ENCODE peak calls at places on chromosomes 11 and 22, in ten cellular contexts. A is body of pancreas, J is AG10803, V is astrocyte of the spinal cord, B is cardiac fibroblast, T is left lung, Z is brain microvascular endothelial cell, M is gastrocnemius medialis, I is colonic mucosa, N is uterus. W is an unnamed sample.

GRCh38 chr22:49139492-49140151 is 688.1 kb downstream of the BRD1 start:
- DNase-seq in V (no peak), I (no peak), T (no peak), A (no peak), B (no peak), J (no peak), N (no peak), Z (no peak), M (no peak), W (no peak)

GRCh38 chr11:133681901-133682300 is 149.6 kb upstream of the OPCML start:
- DNase-seq in I (no peak), T (no peak), Z (no peak), J (no peak), M (no peak), B (no peak), V (no peak), A (no peak), N (no peak), W (no peak)

GRCh38 chr11:43937434-43938411 is 4.7 kb upstream of the C11orf96 start:
- DNase-seq in T (no peak), Z (peak; percentile 64), M (no peak), B (peak; percentile 74), A (no peak), I (no peak), V (peak; percentile 32), N (no peak), J (peak; percentile 81), W (peak; percentile 86)

GRCh38 chr22:49129736-49130135 is 697.9 kb downstream of the BRD1 start:
- DNase-seq in A (no peak), N (no peak), Z (no peak), V (no peak), T (no peak), B (no peak), J (no peak), M (no peak), I (no peak), W (no peak)

GRCh38 chr11:119108151-119108856 is 1.2 kb downstream of the C2CD2L start:
- DNase-seq in A (peak; percentile 55), J (peak; percentile 11), T (no peak), I (peak; percentile 72), Z (no peak), V (no peak), B (peak; percentile 46), N (no peak), M (no peak), W (peak; percentile 30)

GRCh38 chr22:49960967-49961600 is 512 bp downstream of the PIM3 start:
- DNase-seq in Z (peak; percentile 11), I (peak; percentile 59), T (peak; percentile 89), B (peak; percentile 48), V (peak; percentile 25), A (peak; percentile 64), J (peak; percentile 43), M (peak; percentile 51), N (peak; percentile 50), W (peak; percentile 59)

GRCh38 chr22:46770726-46771125 is 8.3 kb downstream of the TBC1D22A start:
- DNase-seq in T (peak; percentile 51), B (no peak), J (no peak), Z (no peak), M (no peak), N (no peak), I (no peak), A (peak; percentile 64), V (no peak), W (no peak)

GRCh38 chr11:111765320-111765983 is 737 bp downstream of the PPP2R1B start:
- DNase-seq in Z (no peak), J (no peak), N (no peak), M (no peak), A (peak; percentile 65), I (no peak), V (peak; percentile 31), B (no peak), T (peak; percentile 91), W (no peak)

GRCh38 chr11:46555269-46556054 is 38.4 kb downstream of the AMBRA1 start:
- DNase-seq in J (peak; percentile 75), N (no peak), A (no peak), B (peak; percentile 54), Z (peak; percentile 69), V (peak; percentile 57), I (no peak), T (no peak), M (no peak), W (peak; percentile 69)

GRCh38 chr11:125284209-125284608 is 119.7 kb downstream of the PKNOX2 start:
- DNase-seq in B (no peak), T (no peak), A (no peak), I (no peak), N (no peak), J (no peak), M (no peak), Z (no peak), V (no peak), W (no peak)

GRCh38 chr11:41245704-41246398 is 213.6 kb downstream of the LRRC4C start:
- DNase-seq in V (no peak), T (peak; percentile 45), J (no peak), A (no peak), B (no peak), N (no peak), M (no peak), I (no peak), Z (no peak), W (no peak)

GRCh38 chr11:120021978-120022377 is 115.9 kb downstream of the TRIM29 start:
- DNase-seq in T (no peak), Z (no peak), M (no peak), N (no peak), B (no peak), A (no peak), I (no peak), V (no peak), J (no peak), W (no peak)

DNA sequence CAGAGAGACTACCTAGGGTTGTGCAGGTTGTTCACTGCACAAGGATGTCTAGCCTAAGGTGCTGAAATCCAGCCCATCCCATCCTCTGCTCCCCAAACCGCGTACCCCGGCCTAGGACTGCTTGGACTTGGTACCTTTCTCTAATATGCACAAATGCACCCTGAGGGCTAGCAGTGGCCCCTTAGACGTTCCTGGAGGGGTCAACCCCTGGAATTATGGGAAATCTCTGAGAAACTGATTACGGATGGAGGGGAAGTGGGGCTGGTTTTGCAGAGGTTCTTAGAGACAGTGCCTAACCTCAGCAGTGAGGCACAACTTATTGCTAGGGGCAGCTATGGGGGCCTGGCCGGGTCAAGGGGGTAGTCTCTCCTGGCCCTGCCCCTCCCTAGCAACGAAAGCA is 2.5 kb downstream of the C11orf68 start:
- DNase-seq in J (no peak), T (no peak), A (no peak), V (no peak), I (no peak), N (no peak), Z (no peak), M (no peak), B (no peak), W (no peak)
- H3K4me3 ChIP-seq in J (peak overlapping the region; percentile 93), T (no peak overlapping the region), A (no peak overlapping the region), V (no peak overlapping the region), I (no peak overlapping the region), N (no peak overlapping the region), Z (no peak overlapping the region), M (peak overlapping the region; percentile 1), B (peak overlapping the region; percentile 18), W (no peak overlapping the region)

DNA sequence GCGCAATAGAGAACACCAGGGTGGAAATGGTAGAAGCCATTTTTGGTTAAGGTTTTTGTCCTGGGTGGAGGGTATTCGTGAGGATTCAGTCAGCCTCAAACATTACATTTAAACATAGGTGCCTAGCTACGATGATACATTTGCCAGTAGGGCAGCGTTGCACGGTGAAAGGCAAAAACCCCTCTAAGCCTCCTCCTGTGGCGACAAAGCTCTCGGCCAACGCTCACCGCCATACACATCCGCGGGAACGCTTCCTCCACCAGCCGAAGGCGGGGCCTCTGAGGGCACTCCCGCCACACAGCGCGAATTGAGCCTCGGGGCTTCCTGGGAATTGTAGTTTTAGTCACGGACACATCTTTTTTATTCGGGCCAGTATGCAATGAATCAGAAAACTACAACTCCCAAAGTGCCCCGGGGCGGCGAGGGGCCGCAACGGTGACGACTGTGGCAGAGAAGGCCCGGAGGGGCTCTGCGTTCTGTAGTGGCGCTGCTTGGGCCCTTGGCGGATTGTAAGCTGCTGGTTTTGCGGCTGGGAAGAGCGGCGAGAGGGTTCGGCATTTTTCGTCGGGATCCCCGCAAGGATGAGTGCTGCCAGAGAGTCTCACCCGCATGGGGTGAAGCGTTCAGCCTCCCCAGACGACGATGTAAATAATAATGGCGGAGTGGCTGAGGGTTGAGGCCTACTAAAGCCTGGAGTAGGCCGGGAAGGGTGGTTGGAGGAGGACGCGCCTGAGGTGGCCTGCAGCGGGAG is at the start of gene C11orf58:
- DNase-seq in M (peak; percentile 94), V (peak; percentile 98), N (peak; percentile 96), T (peak; percentile 96), I (peak; percentile 97), Z (peak; percentile 98), J (peak; percentile 96), A (peak; percentile 98), B (peak; percentile 97), W (peak; percentile 98)
- TF ChIP-seq CTCF in M (no peak), V (no peak), N (no peak), T (no peak), I (no peak), Z (peak; percentile 0), J (no peak), A (no peak), B (no peak), W (no peak)

DNA sequence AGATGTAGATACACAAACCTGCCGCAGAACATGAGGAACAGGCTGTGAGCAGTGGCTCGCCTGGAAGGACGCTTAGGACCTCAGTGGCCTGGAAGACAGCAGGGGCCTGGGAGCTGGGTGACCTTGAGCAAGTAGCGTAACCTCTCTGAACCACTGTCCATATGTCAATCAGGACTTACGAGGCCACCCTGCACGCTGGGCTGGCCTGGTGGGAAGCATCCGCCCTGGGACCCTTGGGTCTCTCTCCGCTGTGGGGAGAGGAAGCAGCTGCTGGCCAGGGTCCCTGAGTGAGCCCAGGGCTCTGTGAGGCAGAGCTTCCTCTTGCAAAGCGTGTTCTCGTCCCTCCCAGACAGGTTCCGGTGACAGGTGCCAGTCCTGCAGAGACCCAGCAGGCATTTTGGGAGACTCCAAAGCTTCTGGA is 14.0 kb upstream of the EHD1 start:
- DNase-seq in I (peak; percentile 32), Z (no peak), V (no peak), J (no peak), T (no peak), A (peak; percentile 25), M (no peak), B (no peak), N (no peak), W (no peak)
- H3K4me3 ChIP-seq in I (peak overlapping the region; percentile 68), Z (no peak overlapping the region), V (no peak overlapping the region), J (no peak overlapping the region), T (no peak overlapping the region), A (peak overlapping the region; percentile 14), M (no peak overlapping the region), B (no peak overlapping the region), N (no peak overlapping the region), W (no peak overlapping the region)

DNA sequence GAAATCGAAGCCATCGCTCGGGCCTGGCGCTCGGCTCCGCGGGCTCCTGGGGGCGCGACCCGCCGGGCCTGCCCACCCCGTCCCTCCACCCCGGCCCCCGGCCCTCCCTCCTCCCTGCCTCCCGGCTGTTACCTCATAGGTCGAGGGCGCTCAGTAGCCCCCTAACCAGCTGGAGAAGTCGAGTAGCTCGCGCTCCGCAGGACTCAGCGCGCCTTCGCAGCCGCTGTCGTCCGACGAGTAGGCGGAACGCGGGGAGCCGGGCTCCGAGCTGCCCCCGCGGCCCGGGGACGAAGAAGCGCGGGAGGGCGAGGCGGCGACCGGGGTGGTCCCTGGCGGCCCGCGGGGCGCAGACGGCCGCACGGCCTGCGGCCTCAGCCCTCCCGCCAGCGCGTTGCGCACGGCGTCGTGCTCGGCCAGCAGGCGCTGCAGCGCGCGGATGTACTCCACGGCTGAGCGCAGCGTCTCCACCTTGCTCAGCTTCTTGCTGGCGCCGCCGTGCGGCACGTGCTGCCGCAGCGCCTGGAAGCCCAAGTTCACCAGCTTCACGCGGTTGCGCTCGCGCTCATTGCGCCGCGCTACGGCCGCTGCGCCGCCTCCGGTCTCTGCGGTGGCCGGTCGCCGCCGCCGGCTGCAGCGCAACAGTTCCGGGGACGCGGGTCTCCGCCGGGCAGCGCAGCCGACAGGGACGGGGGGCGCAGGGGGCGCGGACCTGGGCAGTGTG is 627 bp downstream of the ASCL2 start:
- DNase-seq in M (no peak), J (peak; percentile 44), B (peak; percentile 56), I (peak; percentile 72), T (peak; percentile 89), Z (no peak), A (peak; percentile 67), N (no peak), V (peak; percentile 29), W (peak; percentile 57)
- TF ChIP-seq CTCF in M (no peak), J (no peak), B (no peak), I (no peak), T (no peak), Z (no peak), A (peak; percentile 33), N (peak; percentile 33), V (peak; percentile 2), W (no peak)

W was measured in choroid plexus epithelial cell.